ENCODE peak calls at places on chromosomes 5 and 9, in six cellular contexts. V is PC-3; B is EH; J is activated CD4-positive, alpha-beta T cell treated with anti-CD3 and anti-CD28 coated beads, Interleukin-2, amount 10 ng/mL, durations not matched to agents 7 days and 5 days; X is SHP77; Y is CD8-positive, alpha-beta memory T cell. L is an unnamed sample.

GRCh38 chr9:136242248-136242647 is 3.4 kb downstream of the QSOX2 start:
- DNase-seq in J (no peak), V (no peak), X (no peak), B (no peak), Y (no peak), L (no peak)

GRCh38 chr5:132647473-132647872 is 10.5 kb upstream of the IL13 start:
- DNase-seq in B (no peak), J (no peak), Y (no peak), V (no peak), X (no peak), L (no peak)

GRCh38 chr5:178301641-178302040 is 69.0 kb upstream of the PHYKPL start:
- DNase-seq in X (no peak), Y (no peak), J (no peak), V (no peak), B (no peak), L (no peak)

GRCh38 chr5:42005561-42006153 is 80.6 kb downstream of the FBXO4 start:
- DNase-seq in Y (no peak), V (peak), J (no peak), B (peak), X (peak), L (peak)

GRCh38 chr9:106920701-106921283 is 57.8 kb downstream of the ZNF462 start:
- DNase-seq in X (no peak), Y (no peak), V (peak), B (peak), J (no peak), L (peak)

GRCh38 chr5:35420200-35420599 is 189.9 kb upstream of the PRLR start:
- DNase-seq in J (no peak), Y (no peak), X (no peak), V (no peak), B (no peak), L (no peak)

GRCh38 chr9:14908221-14909206 is 1.7 kb downstream of the FREM1 start:
- DNase-seq in Y (no peak), V (no peak), B (no peak), J (no peak), X (no peak), L (no peak)

GRCh38 chr5:45205403-45205961 is 396.7 kb downstream of the MRPS30 start:
- DNase-seq in V (no peak), B (no peak), Y (no peak), J (no peak), X (no peak), L (no peak)

L was measured in epithelial cell of esophagus.